ENCODE peak calls at places on chromosomes 13 and 19, in five cellular contexts. B is A549, T is K562, Z is endothelial cell of umbilical vein, Q is H1. L is an unnamed sample.

GRCh38 chr19:2503521-2504109 is 27.7 kb downstream of the GADD45B start:
- DNase-seq in B (peak; percentile 47), T (no peak), Z (no peak), Q (no peak), L (peak; percentile 63)

GRCh38 chr19:48874309-48875135 is 2.3 kb downstream of the PPP1R15A start:
- DNase-seq in B (peak; percentile 55), T (peak; percentile 52), Z (peak; percentile 69), Q (no peak), L (peak; percentile 28)

GRCh38 chr13:49443327-49443688 is 556 bp downstream of the CAB39L start:
- DNase-seq in B (peak; percentile 14), T (no peak), Z (peak; percentile 54), Q (no peak), L (peak; percentile 61)

GRCh38 chr13:50225188-50226155 is 210.2 kb downstream of the KCNRG start:
- DNase-seq in B (no peak), T (no peak), Z (no peak), Q (no peak), L (no peak)

GRCh38 chr13:27476943-27477681 is 26.7 kb upstream of the MTIF3 start:
- DNase-seq in B (peak; percentile 45), T (no peak), Z (peak; percentile 8), Q (no peak), L (peak; percentile 25)

GRCh38 chr19:52351512-52351911 is 15.5 kb downstream of the ZNF610 start:
- DNase-seq in B (no peak), T (no peak), Z (no peak), Q (no peak), L (peak; percentile 55)

GRCh38 chr13:64912141-64912540 is 2318.0 kb downstream of the PCDH9 start:
- DNase-seq in B (peak; percentile 48), T (no peak), Z (peak; percentile 67), Q (no peak), L (no peak)

GRCh38 chr13:112249644-112250610 is 126.2 kb upstream of the SPACA7 start:
- DNase-seq in B (no peak), T (no peak), Z (no peak), Q (no peak), L (no peak)

GRCh38 chr19:30864460-30865215 is 484.6 kb downstream of the TSHZ3 start:
- DNase-seq in B (no peak), T (no peak), Z (no peak), Q (no peak), L (peak; percentile 13)

GRCh38 chr19:53991224-53992113 is at the start of gene CACNG6:
- DNase-seq in B (peak; percentile 93), T (peak; percentile 20), Z (peak; percentile 56), Q (no peak), L (peak; percentile 19)

GRCh38 chr13:37716796-37717195 is 118.2 kb upstream of the POSTN start:
- DNase-seq in B (no peak), T (no peak), Z (peak; percentile 43), Q (no peak), L (no peak)

GRCh38 chr19:547836-548720 is 4.2 kb downstream of the GZMM start:
- DNase-seq in B (no peak), T (peak; percentile 8), Z (no peak), Q (no peak), L (no peak)
- TF ChIP-seq CTCF in B (no peak), T (peak; percentile 13), Z (no peak), Q (peak; percentile 9), L (no peak)

GRCh38 chr13:79614519-79614918 is 133.6 kb downstream of the NDFIP2 start:
- DNase-seq in B (no peak), T (no peak), Z (no peak), Q (no peak), L (no peak)

DNA sequence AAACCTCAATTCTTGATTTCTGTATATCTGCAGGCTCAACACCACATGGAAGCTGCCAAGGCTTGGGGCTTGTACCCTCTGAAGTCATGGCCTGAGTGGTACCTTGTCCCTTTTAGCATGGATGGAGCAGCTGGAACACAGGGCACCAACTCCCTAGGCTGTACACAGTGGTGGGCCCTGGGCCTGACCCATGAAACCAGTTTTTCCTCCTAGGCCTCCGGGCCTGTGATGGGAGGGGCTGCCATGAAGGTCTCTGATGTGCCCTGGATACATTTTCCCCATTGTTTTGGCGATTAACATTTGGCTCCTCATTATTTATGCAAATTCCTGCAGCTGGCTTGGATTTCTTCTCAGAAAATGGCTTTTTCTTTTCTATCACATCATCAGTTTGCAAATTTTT is 131.6 kb downstream of the NDFIP2 start:
- DNase-seq in B (no peak), T (no peak), Z (no peak), Q (no peak), L (no peak)
- TF ChIP-seq MAX in B (no peak), T (no peak), Z (no peak), Q (no peak), L (no peak)

GRCh38 chr19:632228-633067 is 889 bp downstream of the POLRMT start:
- DNase-seq in B (peak; percentile 66), T (peak; percentile 74), Z (peak; percentile 31), Q (no peak), L (peak; percentile 67)
- TF ChIP-seq POLR2A in B (peak; percentile 49), T (peak; percentile 75), Z (no peak), Q (no peak), L (no peak)

DNA sequence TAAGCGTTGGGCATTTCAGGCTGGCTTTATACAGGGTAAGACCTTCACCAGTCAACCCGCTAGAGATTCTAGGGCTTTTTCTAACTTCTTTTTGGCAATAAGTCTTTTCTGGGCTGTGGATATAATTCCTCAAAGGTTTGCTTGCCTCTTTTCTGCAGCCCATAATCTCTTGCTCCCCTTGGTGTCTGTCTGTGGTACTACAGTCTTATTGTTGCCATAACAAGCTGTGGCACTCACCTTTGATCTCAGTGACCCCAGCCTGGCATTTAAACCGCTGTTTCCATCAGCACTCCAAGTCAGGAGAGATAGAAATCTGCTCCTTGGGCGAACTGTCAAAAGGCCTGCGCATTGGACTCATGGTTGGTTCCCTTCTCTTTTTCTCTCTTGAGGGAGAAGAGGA is 14.5 kb upstream of the MPHOSPH8 start:
- DNase-seq in B (peak; percentile 36), T (peak; percentile 30), Z (peak; percentile 48), Q (no peak), L (peak; percentile 53)
- TF ChIP-seq CTCF in B (peak; percentile 22), T (peak; percentile 37), Z (peak; percentile 52), Q (peak; percentile 10), L (peak; percentile 65)

DNA sequence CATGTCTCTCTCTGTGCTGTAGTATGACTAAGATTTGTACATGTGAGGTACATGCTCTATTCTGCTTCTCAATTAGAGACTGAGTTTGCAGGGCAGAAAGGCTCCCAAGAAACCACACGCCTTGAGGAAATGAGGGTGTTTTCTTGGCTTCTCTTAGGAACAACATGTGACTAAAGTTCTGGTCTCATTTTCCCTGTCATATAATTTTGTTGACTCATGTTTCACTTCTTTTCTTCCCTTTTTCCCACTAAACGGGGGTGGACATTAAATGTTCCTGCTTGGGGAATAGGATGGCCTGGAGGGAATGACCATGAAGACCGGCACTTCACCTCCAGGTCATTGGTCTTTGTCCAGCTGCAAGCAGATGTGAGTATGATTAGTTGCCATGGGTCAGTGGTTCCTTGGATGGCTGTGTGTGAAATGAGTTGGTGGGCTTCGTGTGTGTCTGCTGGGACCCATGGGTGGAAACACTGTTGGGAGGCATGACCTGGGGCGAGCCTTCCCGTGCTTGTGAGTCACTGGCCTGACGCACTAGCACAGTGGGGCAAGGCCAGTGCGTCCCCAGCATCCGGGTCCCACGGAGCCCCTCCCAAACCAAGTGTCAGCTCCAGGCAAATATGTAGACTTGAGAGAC is 56.6 kb downstream of the COL4A1 start:
- DNase-seq in B (no peak), T (no peak), Z (peak; percentile 64), Q (no peak), L (no peak)
- TF ChIP-seq MAX in B (no peak), T (no peak), Z (no peak), Q (no peak), L (no peak)

GRCh38 chr19:10830941-10831779 is 4.9 kb downstream of the TMED1 start:
- DNase-seq in B (no peak), T (peak; percentile 22), Z (no peak), Q (no peak), L (no peak)

GRCh38 chr19:10830370-10830769 is 5.6 kb downstream of the TMED1 start:
- DNase-seq in B (no peak), T (no peak), Z (no peak), Q (no peak), L (no peak)

GRCh38 chr19:10832659-10833296 is 3.2 kb downstream of the TMED1 start:
- DNase-seq in B (no peak), T (no peak), Z (no peak), Q (no peak), L (no peak)

GRCh38 chr19:10829967-10830366 is 6.0 kb downstream of the TMED1 start:
- DNase-seq in B (no peak), T (peak; percentile 8), Z (no peak), Q (no peak), L (no peak)

DNA sequence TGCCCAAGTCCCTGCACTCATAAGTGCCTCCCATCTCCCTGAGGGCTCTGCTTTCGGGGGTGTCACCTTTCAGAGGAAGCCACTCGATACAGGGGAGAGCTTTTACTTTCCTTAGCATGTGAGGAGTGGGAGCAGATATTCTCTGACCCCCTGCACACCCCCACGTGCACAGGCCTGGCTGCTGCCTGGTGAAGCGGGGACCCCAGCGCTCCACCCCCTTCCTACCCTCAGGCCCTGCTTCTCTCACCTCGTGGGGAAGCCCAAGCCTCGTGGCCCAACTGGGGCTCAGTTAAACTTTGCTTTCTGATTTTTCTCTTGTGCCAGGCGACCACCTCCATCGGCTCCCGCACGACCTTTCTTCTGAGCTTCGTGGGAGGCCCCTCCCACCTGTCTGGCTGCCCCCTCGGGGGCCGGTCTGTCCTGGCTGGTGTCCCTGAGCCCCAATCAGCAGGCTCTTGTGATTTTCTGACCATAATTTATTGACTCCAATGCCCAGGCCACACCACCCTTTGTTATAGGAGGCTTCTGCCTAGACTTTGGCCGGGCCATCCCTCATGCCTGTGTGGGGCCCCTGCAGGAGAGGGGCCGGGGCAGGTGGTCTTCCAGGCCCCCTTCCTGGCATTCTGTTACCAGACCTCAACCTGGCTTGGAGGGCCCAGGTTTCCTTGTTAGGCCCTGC is 3.9 kb downstream of the TMED1 start:
- DNase-seq in B (no peak), T (no peak), Z (no peak), Q (no peak), L (no peak)
- TF ChIP-seq POLR2A in B (no peak), T (peak; percentile 16), Z (no peak), Q (no peak), L (no peak)

DNA sequence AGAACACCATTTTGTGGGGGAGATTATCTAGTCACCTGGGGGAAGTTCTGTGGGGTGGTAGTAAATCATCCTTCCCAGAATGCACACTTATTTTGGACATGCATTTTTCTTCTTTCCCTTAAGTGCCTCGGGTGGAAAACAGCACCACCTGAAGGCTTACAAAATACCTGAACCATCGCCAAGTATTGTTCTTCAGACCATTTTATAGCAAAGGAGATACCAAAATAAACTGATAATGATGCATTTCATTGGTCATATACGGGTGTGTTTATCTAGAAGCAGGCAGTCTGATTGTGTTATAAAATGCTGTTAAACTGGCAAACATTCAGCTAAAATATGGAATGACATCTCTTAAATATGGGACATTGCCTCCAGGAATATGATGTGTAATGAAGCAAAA is 1034.7 kb downstream of the SLITRK1 start:
- DNase-seq in B (no peak), T (no peak), Z (no peak), Q (no peak), L (no peak)
- TF ChIP-seq CTCF in B (no peak), T (no peak), Z (no peak), Q (no peak), L (no peak)

L was measured in NB4.